ENCODE peak calls at places on chromosomes 6 and 20, in ten cellular contexts. C is BE2C; W is psoas muscle; M is CD4-positive, CD25-positive, alpha-beta regulatory T cell; D is fibroblast of lung; J is CD8-positive, alpha-beta memory T cell; V is heart right ventricle; S is thyroid gland; U is tibial artery; X is osteoblast. T is an unnamed sample. For H3K4me1 and H3K36me3, the result is how much of the 10 kb centered on the place peaks cover.

GRCh38 chr6:117615981-117616961 is 14.0 kb upstream of the GOPC start:
- DNase-seq in C (no peak), W (no peak), M (no peak), D (no peak), J (peak), V (no peak), S (no peak), U (no peak), X (peak), T (no peak)

GRCh38 chr6:156395276-156395675 is 381.9 kb upstream of the ARID1B start:
- DNase-seq in C (no peak), W (no peak), M (peak), D (no peak), J (no peak), V (no peak), S (no peak), U (no peak), X (no peak), T (no peak)

GRCh38 chr6:170224694-170225660 is 65.9 kb downstream of the DLL1 start:
- DNase-seq in C (no peak), W (no peak), M (no peak), D (no peak), J (no peak), V (no peak), S (no peak), U (peak), X (peak), T (no peak)

GRCh38 chr6:35552285-35552917 is 39.7 kb upstream of the TULP1 start:
- DNase-seq in C (peak), W (no peak), M (peak), D (peak), J (peak), V (no peak), S (no peak), U (no peak), X (no peak), T (peak)

GRCh38 chr6:139623382-139623781 is 248.9 kb upstream of the CITED2 start:
- DNase-seq in C (no peak), W (no peak), M (no peak), D (no peak), J (no peak), V (no peak), S (no peak), U (no peak), X (no peak), T (no peak)

GRCh38 chr6:149060300-149060984 is 257.1 kb upstream of the TAB2 start:
- DNase-seq in C (peak), W (no peak), M (peak), D (peak), J (peak), V (no peak), S (peak), U (no peak), X (no peak), T (no peak)

GRCh38 chr6:28597217-28597835 is 71.6 kb downstream of the GPX5 start:
- DNase-seq in C (peak), W (no peak), M (no peak), D (peak), J (no peak), V (no peak), S (no peak), U (no peak), X (peak), T (peak)

GRCh38 chr20:8693709-8694108 is 375.2 kb upstream of the PLCB4 start:
- DNase-seq in C (no peak), W (no peak), M (no peak), D (peak), J (no peak), V (no peak), S (no peak), U (no peak), X (peak), T (peak)

GRCh38 chr6:42551202-42551601 is 12.6 kb upstream of the UBR2 start:
- DNase-seq in C (no peak), W (no peak), M (no peak), D (peak), J (no peak), V (no peak), S (no peak), U (no peak), X (peak), T (no peak)

GRCh38 chr20:15047561-15047960 is 710.1 kb upstream of the FLRT3 start:
- DNase-seq in C (no peak), W (no peak), M (no peak), D (no peak), J (no peak), V (no peak), S (no peak), U (no peak), X (no peak), T (no peak)

GRCh38 chr6:17950095-17950494 is 37.3 kb downstream of the KIF13A start:
- DNase-seq in C (no peak), W (no peak), M (no peak), D (peak), J (no peak), V (no peak), S (no peak), U (no peak), X (no peak), T (peak)

GRCh38 chr6:24710519-24711303 is 8.2 kb downstream of the C6orf62 start:
- DNase-seq in C (no peak), W (no peak), M (no peak), D (no peak), J (no peak), V (no peak), S (no peak), U (no peak), X (no peak), T (no peak)

GRCh38 chr20:36847009-36847709 is 28.8 kb upstream of the TLDC2 start:
- DNase-seq in C (no peak), W (peak), M (no peak), D (peak), J (no peak), V (peak), S (peak), U (peak), X (peak), T (peak)

GRCh38 chr6:79570802-79571367 is 33.7 kb upstream of the LCA5 start:
- DNase-seq in C (no peak), W (no peak), M (peak), D (peak), J (no peak), V (no peak), S (no peak), U (no peak), X (no peak), T (no peak)

GRCh38 chr20:44576297-44576696 is 6.1 kb upstream of the PKIG start:
- DNase-seq in C (no peak), W (no peak), M (no peak), D (peak), J (no peak), V (peak), S (no peak), U (no peak), X (no peak), T (no peak)

GRCh38 chr20:1429143-1429728 is 36.4 kb upstream of the FKBP1A start:
- DNase-seq in C (no peak), W (no peak), M (no peak), D (no peak), J (no peak), V (no peak), S (no peak), U (no peak), X (no peak), T (no peak)

GRCh38 chr6:143836150-143836549 is 7.0 kb upstream of the LTV1 start:
- DNase-seq in C (no peak), W (no peak), M (no peak), D (no peak), J (no peak), V (no peak), S (no peak), U (no peak), X (no peak), T (no peak)

GRCh38 chr20:13029687-13030510 is 21.1 kb downstream of the SPTLC3 start:
- DNase-seq in C (no peak), W (peak), M (no peak), D (peak), J (no peak), V (no peak), S (peak), U (no peak), X (no peak), T (no peak)

GRCh38 chr6:100465701-100466409 is 1.1 kb upstream of the SIM1 start:
- DNase-seq in C (no peak), W (no peak), M (no peak), D (no peak), J (no peak), V (no peak), S (no peak), U (no peak), X (peak), T (no peak)

GRCh38 chr20:51014797-51015722 is 7.8 kb downstream of the KCNG1 start:
- DNase-seq in C (peak), W (no peak), M (no peak), D (peak), J (no peak), V (peak), S (peak), U (no peak), X (peak), T (peak)

GRCh38 chr6:27752038-27752885 is 159.9 kb downstream of the OR2B2 start:
- DNase-seq in C (peak), W (peak), M (peak), D (peak), J (peak), V (peak), S (peak), U (peak), X (peak), T (peak)

GRCh38 chr6:35731414-35731735 is 5.5 kb upstream of the ARMC12 start:
- DNase-seq in C (peak), W (peak), M (peak), D (peak), J (peak), V (peak), S (peak), U (peak), X (peak), T (peak)

GRCh38 chr20:24376523-24377085 is 92.8 kb upstream of the SYNDIG1 start:
- DNase-seq in C (no peak), W (no peak), M (no peak), D (peak), J (no peak), V (no peak), S (no peak), U (no peak), X (no peak), T (no peak)

GRCh38 chr20:35463455-35464300 is 8.3 kb downstream of the CEP250 start:
- DNase-seq in C (peak), W (no peak), M (peak), D (peak), J (peak), V (peak), S (peak), U (no peak), X (peak), T (peak)

GRCh38 chr6:157285422-157285779 is 37.9 kb downstream of the TMEM242 start:
- DNase-seq in C (no peak), W (no peak), M (no peak), D (no peak), J (no peak), V (no peak), S (no peak), U (no peak), X (peak), T (no peak)

GRCh38 chr6:12939314-12939713 is 222.7 kb downstream of the PHACTR1 start:
- DNase-seq in C (no peak), W (no peak), M (no peak), D (no peak), J (no peak), V (no peak), S (no peak), U (no peak), X (no peak), T (no peak)

GRCh38 chr20:6768228-6769185 is 1.0 kb downstream of the BMP2 start:
- DNase-seq in C (no peak), W (peak), M (no peak), D (peak), J (no peak), V (peak), S (peak), U (peak), X (peak), T (peak)

GRCh38 chr6:54525731-54526130 is 217.5 kb downstream of the TINAG start:
- DNase-seq in C (no peak), W (no peak), M (no peak), D (peak), J (no peak), V (no peak), S (no peak), U (no peak), X (no peak), T (no peak)

GRCh38 chr20:11891081-11891826 is 26.4 kb upstream of the BTBD3 start:
- DNase-seq in C (peak), W (peak), M (no peak), D (peak), J (no peak), V (peak), S (peak), U (peak), X (peak), T (peak)

GRCh38 chr6:133235219-133235618 is 5.9 kb upstream of the EYA4 start:
- DNase-seq in C (no peak), W (no peak), M (no peak), D (no peak), J (no peak), V (no peak), S (no peak), U (no peak), X (no peak), T (no peak)

GRCh38 chr6:35024601-35025054 is 116.5 kb downstream of the TCP11 start:
- DNase-seq in C (peak), W (peak), M (no peak), D (peak), J (no peak), V (peak), S (peak), U (no peak), X (peak), T (peak)

GRCh38 chr6:150272264-150272975 is 96.4 kb upstream of the IYD start:
- DNase-seq in C (no peak), W (no peak), M (no peak), D (no peak), J (no peak), V (no peak), S (no peak), U (no peak), X (no peak), T (no peak)

GRCh38 chr6:119344306-119344705 is 5.3 kb downstream of the MAN1A1 start:
- DNase-seq in C (peak), W (no peak), M (no peak), D (no peak), J (no peak), V (no peak), S (no peak), U (no peak), X (no peak), T (no peak)
- H3K4me3 ChIP-seq in C (peak), W (peak), M (no peak), D (no peak), J (no peak), V (peak), S (no peak), U (peak), X (no peak), T (no peak)

DNA sequence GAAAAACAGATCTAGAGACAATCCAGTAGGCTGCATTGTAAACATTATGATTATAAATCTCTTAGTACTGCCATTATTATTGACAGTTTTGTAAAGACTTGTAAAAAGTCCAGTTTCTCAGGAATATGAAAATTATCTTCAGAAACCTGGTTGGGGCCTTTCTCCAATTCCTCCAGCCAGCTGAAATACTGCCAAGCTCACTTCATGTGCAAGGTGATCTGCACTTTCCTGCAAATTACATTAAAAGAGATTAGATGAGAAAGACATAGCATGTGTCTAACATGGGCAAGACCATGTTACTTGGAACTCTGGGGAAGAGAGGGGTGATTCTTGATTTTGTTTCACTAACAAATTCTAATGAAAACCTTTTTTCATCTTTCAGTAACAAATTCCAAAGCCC is 24.0 kb downstream of the PGM3 start:
- DNase-seq in C (no peak), W (no peak), M (no peak), D (no peak), J (no peak), V (no peak), S (no peak), U (no peak), X (no peak), T (no peak)
- H3K4me1 ChIP-seq in C (under half), W (under half), M (under half), D (under half), J (under half), V (under half), S (under half), U (under half), X (under half), T (under half)

DNA sequence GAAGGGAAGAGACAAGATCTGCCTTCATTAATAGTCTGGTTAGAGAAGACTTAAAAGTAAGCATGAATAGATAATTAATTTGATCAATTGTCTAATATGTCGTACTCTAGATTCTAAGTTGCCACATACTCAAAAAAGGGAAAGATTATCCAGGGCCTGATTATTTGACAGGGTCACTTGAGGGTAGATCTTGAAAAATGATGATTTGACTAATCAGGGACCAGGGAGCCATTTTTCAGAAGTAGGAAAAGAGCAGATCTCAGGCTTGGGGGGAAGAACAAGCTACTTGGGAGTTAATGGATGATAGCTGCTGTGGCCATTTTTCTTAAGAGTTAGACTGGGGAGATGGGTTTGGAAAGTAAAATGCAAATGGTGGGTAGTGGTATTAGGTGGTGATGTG is 21.0 kb downstream of the ABCF1 start:
- DNase-seq in C (no peak), W (no peak), M (no peak), D (no peak), J (no peak), V (no peak), S (no peak), U (no peak), X (no peak), T (no peak)
- H3K36me3 ChIP-seq in C (half or more), W (under half), M (under half), D (under half), J (under half), V (half or more), S (half or more), U (half or more), X (half or more), T (half or more)

GRCh38 chr20:38674178-38675133 is 49.8 kb upstream of the SLC32A1 start:
- DNase-seq in C (peak), W (peak), M (peak), D (peak), J (peak), V (peak), S (no peak), U (no peak), X (peak), T (peak)
- H3K4me3 ChIP-seq in C (peak), W (peak), M (no peak), D (peak), J (peak), V (peak), S (peak), U (peak), X (peak), T (peak)

GRCh38 chr6:166437661-166438060 is 54.9 kb upstream of the MPC1 start:
- DNase-seq in C (no peak), W (no peak), M (no peak), D (no peak), J (no peak), V (no peak), S (no peak), U (no peak), X (no peak), T (no peak)
- H3K4me1 ChIP-seq in C (under half), W (under half), M (under half), D (under half), J (under half), V (under half), S (under half), U (under half), X (under half), T (under half)

GRCh38 chr6:96651816-96652215 is 88.9 kb downstream of the FHL5 start:
- DNase-seq in C (no peak), W (no peak), M (no peak), D (no peak), J (no peak), V (no peak), S (no peak), U (no peak), X (no peak), T (no peak)
- H3K36me3 ChIP-seq in C (under half), W (under half), M (under half), D (under half), J (under half), V (under half), S (under half), U (under half), X (under half), T (under half)

DNA sequence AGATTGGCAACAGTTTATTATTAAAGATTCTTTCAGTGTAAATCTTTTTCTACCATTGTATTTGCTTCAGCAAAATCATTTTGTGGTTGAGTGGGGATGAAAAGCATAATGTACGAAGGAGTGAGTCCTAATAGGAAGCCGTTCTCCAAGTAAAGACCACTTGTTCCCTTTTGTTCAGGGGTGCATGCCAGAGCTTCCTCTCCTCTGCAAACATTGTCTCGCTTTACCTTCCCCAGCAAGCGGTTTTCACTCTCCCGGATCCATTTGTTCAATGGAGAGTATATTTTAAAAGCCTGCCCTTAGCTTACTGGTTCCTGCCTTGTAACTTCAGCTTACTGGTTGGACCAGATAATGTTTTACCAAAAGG is 67.8 kb upstream of the XRN2 start:
- DNase-seq in C (no peak), W (no peak), M (no peak), D (no peak), J (no peak), V (no peak), S (no peak), U (no peak), X (peak), T (peak)
- H3K4me3 ChIP-seq in C (no peak), W (no peak), M (no peak), D (no peak), J (no peak), V (no peak), S (no peak), U (no peak), X (no peak), T (no peak)

T was measured in HAP-1.